ENCODE peak calls at places on chromosome 6, in ten cellular contexts. One of them, this sample, is unnamed.

GRCh38 chr6:12077021-12077420 is 64.9 kb downstream of the HIVEP1 start:
- DNase-seq in mammary epithelial cell: peak
- DNase-seq in thyroid gland: no peak
- DNase-seq in heart left ventricle: no peak
- DNase-seq in heart right ventricle: no peak
- DNase-seq in astrocyte of the spinal cord: no peak
- DNase-seq in neural progenitor cell: no peak
- DNase-seq in AG04450: no peak
- DNase-seq in adrenal gland: no peak
- DNase-seq in astrocyte of the cerebellum: no peak
- DNase-seq in this sample: no peak

GRCh38 chr6:91198588-91199255 is 611.9 kb upstream of the MAP3K7 start:
- DNase-seq in thyroid gland: no peak
- DNase-seq in neural progenitor cell: no peak
- DNase-seq in heart left ventricle: no peak
- DNase-seq in AG04450: no peak
- DNase-seq in astrocyte of the cerebellum: no peak
- DNase-seq in astrocyte of the spinal cord: peak
- DNase-seq in adrenal gland: no peak
- DNase-seq in mammary epithelial cell: no peak
- DNase-seq in heart right ventricle: no peak
- DNase-seq in this sample: no peak

GRCh38 chr6:132458887-132459604 is 53.9 kb downstream of the STX7 start:
- DNase-seq in AG04450: no peak
- DNase-seq in adrenal gland: no peak
- DNase-seq in thyroid gland: no peak
- DNase-seq in astrocyte of the cerebellum: no peak
- DNase-seq in heart left ventricle: no peak
- DNase-seq in heart right ventricle: no peak
- DNase-seq in neural progenitor cell: no peak
- DNase-seq in mammary epithelial cell: no peak
- DNase-seq in astrocyte of the spinal cord: no peak
- DNase-seq in this sample: no peak

GRCh38 chr6:35089216-35089934 is 51.8 kb downstream of the TCP11 start:
- DNase-seq in astrocyte of the cerebellum: no peak
- DNase-seq in heart right ventricle: no peak
- DNase-seq in adrenal gland: no peak
- DNase-seq in mammary epithelial cell: no peak
- DNase-seq in AG04450: no peak
- DNase-seq in astrocyte of the spinal cord: no peak
- DNase-seq in neural progenitor cell: no peak
- DNase-seq in thyroid gland: no peak
- DNase-seq in heart left ventricle: no peak
- DNase-seq in this sample: no peak

GRCh38 chr6:169529931-169530761 is 171.7 kb downstream of the WDR27 start:
- DNase-seq in heart left ventricle: no peak
- DNase-seq in heart right ventricle: no peak
- DNase-seq in AG04450: peak
- DNase-seq in adrenal gland: no peak
- DNase-seq in astrocyte of the cerebellum: peak
- DNase-seq in thyroid gland: no peak
- DNase-seq in mammary epithelial cell: no peak
- DNase-seq in neural progenitor cell: no peak
- DNase-seq in astrocyte of the spinal cord: peak
- DNase-seq in this sample: no peak

GRCh38 chr6:127990081-127990480 is 89.2 kb upstream of the THEMIS start:
- DNase-seq in thyroid gland: no peak
- DNase-seq in heart left ventricle: no peak
- DNase-seq in neural progenitor cell: no peak
- DNase-seq in AG04450: no peak
- DNase-seq in astrocyte of the spinal cord: no peak
- DNase-seq in adrenal gland: no peak
- DNase-seq in mammary epithelial cell: no peak
- DNase-seq in astrocyte of the cerebellum: no peak
- DNase-seq in heart right ventricle: no peak
- DNase-seq in this sample: no peak

GRCh38 chr6:133973109-133973971 is 20.3 kb downstream of the TBPL1 start:
- DNase-seq in mammary epithelial cell: peak
- DNase-seq in neural progenitor cell: peak
- DNase-seq in heart right ventricle: no peak
- DNase-seq in heart left ventricle: no peak
- DNase-seq in thyroid gland: no peak
- DNase-seq in astrocyte of the spinal cord: peak
- DNase-seq in astrocyte of the cerebellum: peak
- DNase-seq in adrenal gland: no peak
- DNase-seq in AG04450: peak
- DNase-seq in this sample: no peak

GRCh38 chr6:6723316-6723715 is 134.8 kb downstream of the LY86 start:
- DNase-seq in astrocyte of the cerebellum: no peak
- DNase-seq in astrocyte of the spinal cord: no peak
- DNase-seq in heart left ventricle: no peak
- DNase-seq in thyroid gland: no peak
- DNase-seq in mammary epithelial cell: no peak
- DNase-seq in AG04450: no peak
- DNase-seq in heart right ventricle: no peak
- DNase-seq in neural progenitor cell: no peak
- DNase-seq in adrenal gland: no peak
- DNase-seq in this sample: no peak

GRCh38 chr6:37381579-37381978 is 27.8 kb downstream of the RNF8 start:
- DNase-seq in neural progenitor cell: peak
- DNase-seq in heart left ventricle: no peak
- DNase-seq in heart right ventricle: no peak
- DNase-seq in mammary epithelial cell: peak
- DNase-seq in astrocyte of the spinal cord: peak
- DNase-seq in adrenal gland: peak
- DNase-seq in thyroid gland: peak
- DNase-seq in astrocyte of the cerebellum: peak
- DNase-seq in AG04450: peak
- DNase-seq in this sample: peak

GRCh38 chr6:113642714-113643442 is 214.3 kb upstream of the MARCKS start:
- DNase-seq in heart left ventricle: no peak
- DNase-seq in adrenal gland: peak
- DNase-seq in neural progenitor cell: no peak
- DNase-seq in mammary epithelial cell: no peak
- DNase-seq in astrocyte of the cerebellum: no peak
- DNase-seq in heart right ventricle: no peak
- DNase-seq in astrocyte of the spinal cord: no peak
- DNase-seq in AG04450: no peak
- DNase-seq in thyroid gland: peak
- DNase-seq in this sample: peak

GRCh38 chr6:15626878-15627683 is 35.7 kb downstream of the DTNBP1 start:
- DNase-seq in neural progenitor cell: no peak
- DNase-seq in heart right ventricle: no peak
- DNase-seq in heart left ventricle: no peak
- DNase-seq in AG04450: no peak
- DNase-seq in adrenal gland: no peak
- DNase-seq in astrocyte of the spinal cord: no peak
- DNase-seq in astrocyte of the cerebellum: no peak
- DNase-seq in thyroid gland: peak
- DNase-seq in mammary epithelial cell: no peak
- DNase-seq in this sample: no peak

GRCh38 chr6:89599727-89600126 is 38.8 kb downstream of the LYRM2 start:
- DNase-seq in astrocyte of the cerebellum: no peak
- DNase-seq in neural progenitor cell: no peak
- DNase-seq in thyroid gland: no peak
- DNase-seq in mammary epithelial cell: no peak
- DNase-seq in AG04450: no peak
- DNase-seq in adrenal gland: no peak
- DNase-seq in heart left ventricle: peak
- DNase-seq in heart right ventricle: no peak
- DNase-seq in astrocyte of the spinal cord: no peak
- DNase-seq in this sample: no peak

GRCh38 chr6:89596056-89596455 is 42.5 kb downstream of the LYRM2 start:
- DNase-seq in AG04450: no peak
- DNase-seq in astrocyte of the spinal cord: no peak
- DNase-seq in mammary epithelial cell: no peak
- DNase-seq in heart right ventricle: no peak
- DNase-seq in neural progenitor cell: no peak
- DNase-seq in adrenal gland: no peak
- DNase-seq in thyroid gland: no peak
- DNase-seq in heart left ventricle: no peak
- DNase-seq in astrocyte of the cerebellum: no peak
- DNase-seq in this sample: peak

GRCh38 chr6:89596484-89596883 is 42.1 kb downstream of the LYRM2 start:
- DNase-seq in AG04450: no peak
- DNase-seq in astrocyte of the cerebellum: no peak
- DNase-seq in astrocyte of the spinal cord: no peak
- DNase-seq in heart right ventricle: no peak
- DNase-seq in neural progenitor cell: no peak
- DNase-seq in adrenal gland: no peak
- DNase-seq in thyroid gland: no peak
- DNase-seq in heart left ventricle: no peak
- DNase-seq in mammary epithelial cell: no peak
- DNase-seq in this sample: no peak

GRCh38 chr6:89597372-89597771 is 41.2 kb downstream of the LYRM2 start:
- DNase-seq in neural progenitor cell: no peak
- DNase-seq in adrenal gland: no peak
- DNase-seq in AG04450: no peak
- DNase-seq in heart left ventricle: no peak
- DNase-seq in thyroid gland: no peak
- DNase-seq in heart right ventricle: no peak
- DNase-seq in astrocyte of the spinal cord: no peak
- DNase-seq in mammary epithelial cell: no peak
- DNase-seq in astrocyte of the cerebellum: no peak
- DNase-seq in this sample: no peak

GRCh38 chr6:89597988-89598387 is 40.6 kb downstream of the LYRM2 start:
- DNase-seq in heart left ventricle: no peak
- DNase-seq in astrocyte of the spinal cord: peak
- DNase-seq in mammary epithelial cell: peak
- DNase-seq in AG04450: no peak
- DNase-seq in heart right ventricle: no peak
- DNase-seq in neural progenitor cell: no peak
- DNase-seq in adrenal gland: peak
- DNase-seq in thyroid gland: peak
- DNase-seq in astrocyte of the cerebellum: peak
- DNase-seq in this sample: no peak
- TF ChIP-seq CTCF in heart left ventricle: peak
- TF ChIP-seq CTCF in astrocyte of the spinal cord: no peak
- TF ChIP-seq CTCF in mammary epithelial cell: peak
- TF ChIP-seq CTCF in AG04450: no peak
- TF ChIP-seq CTCF in heart right ventricle: no peak
- TF ChIP-seq CTCF in neural progenitor cell: peak
- TF ChIP-seq CTCF in adrenal gland: peak
- TF ChIP-seq CTCF in thyroid gland: peak
- TF ChIP-seq CTCF in astrocyte of the cerebellum: no peak
- TF ChIP-seq CTCF in this sample: no peak

GRCh38 chr6:41733349-41733706 is 2.1 kb downstream of the TFEB start:
- DNase-seq in heart left ventricle: no peak
- DNase-seq in mammary epithelial cell: peak
- DNase-seq in astrocyte of the cerebellum: no peak
- DNase-seq in neural progenitor cell: no peak
- DNase-seq in adrenal gland: no peak
- DNase-seq in astrocyte of the spinal cord: no peak
- DNase-seq in thyroid gland: no peak
- DNase-seq in AG04450: no peak
- DNase-seq in heart right ventricle: no peak
- DNase-seq in this sample: no peak

GRCh38 chr6:41732149-41732548 is 3.3 kb downstream of the TFEB start:
- DNase-seq in heart right ventricle: no peak
- DNase-seq in astrocyte of the cerebellum: no peak
- DNase-seq in neural progenitor cell: no peak
- DNase-seq in AG04450: no peak
- DNase-seq in adrenal gland: no peak
- DNase-seq in astrocyte of the spinal cord: no peak
- DNase-seq in mammary epithelial cell: no peak
- DNase-seq in heart left ventricle: no peak
- DNase-seq in thyroid gland: no peak
- DNase-seq in this sample: no peak

GRCh38 chr6:41733707-41734665 is 1.4 kb downstream of the TFEB start:
- DNase-seq in astrocyte of the cerebellum: no peak
- DNase-seq in thyroid gland: peak
- DNase-seq in astrocyte of the spinal cord: peak
- DNase-seq in heart left ventricle: peak
- DNase-seq in adrenal gland: peak
- DNase-seq in AG04450: peak
- DNase-seq in heart right ventricle: peak
- DNase-seq in mammary epithelial cell: peak
- DNase-seq in neural progenitor cell: peak
- DNase-seq in this sample: no peak

GRCh38 chr6:41731561-41732086 is 3.8 kb downstream of the TFEB start:
- DNase-seq in astrocyte of the spinal cord: no peak
- DNase-seq in astrocyte of the cerebellum: no peak
- DNase-seq in heart right ventricle: no peak
- DNase-seq in AG04450: no peak
- DNase-seq in heart left ventricle: no peak
- DNase-seq in mammary epithelial cell: peak
- DNase-seq in neural progenitor cell: no peak
- DNase-seq in adrenal gland: no peak
- DNase-seq in thyroid gland: no peak
- DNase-seq in this sample: no peak

GRCh38 chr6:41732601-41733348 is 2.6 kb downstream of the TFEB start:
- DNase-seq in heart right ventricle: no peak
- DNase-seq in astrocyte of the cerebellum: no peak
- DNase-seq in AG04450: no peak
- DNase-seq in neural progenitor cell: no peak
- DNase-seq in thyroid gland: peak
- DNase-seq in heart left ventricle: no peak
- DNase-seq in mammary epithelial cell: peak
- DNase-seq in astrocyte of the spinal cord: peak
- DNase-seq in adrenal gland: no peak
- DNase-seq in this sample: no peak
- H3K4me3 ChIP-seq in heart right ventricle: peak
- H3K4me3 ChIP-seq in astrocyte of the cerebellum: no peak
- H3K4me3 ChIP-seq in AG04450: peak
- H3K4me3 ChIP-seq in neural progenitor cell: peak
- H3K4me3 ChIP-seq in thyroid gland: no peak
- H3K4me3 ChIP-seq in heart left ventricle: peak
- H3K4me3 ChIP-seq in mammary epithelial cell: peak
- H3K4me3 ChIP-seq in astrocyte of the spinal cord: peak
- H3K4me3 ChIP-seq in adrenal gland: no peak
- H3K4me3 ChIP-seq in this sample: peak

GRCh38 chr6:149961728-149962425 is 1.9 kb upstream of the ULBP1 start:
- DNase-seq in astrocyte of the spinal cord: no peak
- DNase-seq in heart right ventricle: no peak
- DNase-seq in heart left ventricle: no peak
- DNase-seq in mammary epithelial cell: peak
- DNase-seq in astrocyte of the cerebellum: no peak
- DNase-seq in AG04450: no peak
- DNase-seq in thyroid gland: no peak
- DNase-seq in adrenal gland: no peak
- DNase-seq in neural progenitor cell: peak
- DNase-seq in this sample: no peak
- TF ChIP-seq CTCF in astrocyte of the spinal cord: no peak
- TF ChIP-seq CTCF in heart right ventricle: no peak
- TF ChIP-seq CTCF in heart left ventricle: no peak
- TF ChIP-seq CTCF in mammary epithelial cell: peak
- TF ChIP-seq CTCF in astrocyte of the cerebellum: peak
- TF ChIP-seq CTCF in AG04450: peak
- TF ChIP-seq CTCF in thyroid gland: no peak
- TF ChIP-seq CTCF in adrenal gland: no peak
- TF ChIP-seq CTCF in neural progenitor cell: peak
- TF ChIP-seq CTCF in this sample: peak

DNA sequence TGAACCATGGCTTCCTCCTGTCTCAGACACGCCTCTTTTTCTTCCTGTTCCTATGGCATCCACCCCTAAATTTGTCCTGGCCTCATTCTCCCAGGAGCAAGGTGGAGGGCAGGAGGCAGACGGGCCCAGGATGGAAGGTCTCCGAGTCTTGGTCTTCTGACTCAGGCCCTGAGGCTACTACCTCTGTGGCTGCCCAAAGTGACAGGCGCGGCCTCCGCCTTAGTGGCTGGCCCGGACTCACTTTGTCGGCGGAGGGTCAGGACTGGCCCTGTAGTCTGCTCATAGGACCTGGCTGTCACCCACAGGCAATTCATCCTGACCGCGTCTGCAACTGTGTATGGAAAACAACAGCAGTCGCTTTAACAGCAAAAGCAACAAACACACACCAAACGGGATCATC is 263.1 kb upstream of the SUPT3H start:
- DNase-seq in thyroid gland: no peak
- DNase-seq in mammary epithelial cell: no peak
- DNase-seq in neural progenitor cell: no peak
- DNase-seq in heart right ventricle: no peak
- DNase-seq in heart left ventricle: no peak
- DNase-seq in astrocyte of the cerebellum: no peak
- DNase-seq in AG04450: no peak
- DNase-seq in adrenal gland: no peak
- DNase-seq in astrocyte of the spinal cord: no peak
- DNase-seq in this sample: no peak
- H3K4me3 ChIP-seq in thyroid gland: no peak
- H3K4me3 ChIP-seq in mammary epithelial cell: no peak
- H3K4me3 ChIP-seq in neural progenitor cell: no peak
- H3K4me3 ChIP-seq in heart right ventricle: no peak
- H3K4me3 ChIP-seq in heart left ventricle: no peak
- H3K4me3 ChIP-seq in astrocyte of the cerebellum: no peak
- H3K4me3 ChIP-seq in AG04450: no peak
- H3K4me3 ChIP-seq in adrenal gland: no peak
- H3K4me3 ChIP-seq in astrocyte of the spinal cord: no peak
- H3K4me3 ChIP-seq in this sample: no peak

This sample was measured in GM12864.